ENCODE peak calls at places on chromosomes 4 and X, in six cellular contexts. One of them, this sample, is unnamed.

GRCh38 chr4:149518471-149518870 is 297.2 kb downstream of the IQCM start:
- DNase-seq in transverse colon: no peak
- DNase-seq in astrocyte: peak; percentile 25
- DNase-seq in left ventricle myocardium inferior: no peak
- DNase-seq in endodermal cell: no peak
- DNase-seq in suprapubic skin: no peak
- DNase-seq in this sample: no peak

GRCh38 chrX:63350551-63350950 is 581 bp downstream of the SPIN4 start:
- DNase-seq in transverse colon: peak; percentile 36
- DNase-seq in astrocyte: peak; percentile 4
- DNase-seq in left ventricle myocardium inferior: no peak
- DNase-seq in endodermal cell: peak; percentile 66
- DNase-seq in suprapubic skin: no peak
- DNase-seq in this sample: peak; percentile 35

GRCh38 chrX:133323450-133323849 is 91.8 kb downstream of the GPC4 start:
- DNase-seq in transverse colon: no peak
- DNase-seq in astrocyte: no peak
- DNase-seq in left ventricle myocardium inferior: no peak
- DNase-seq in endodermal cell: no peak
- DNase-seq in suprapubic skin: no peak
- DNase-seq in this sample: no peak

GRCh38 chrX:10485331-10485730 is 135.1 kb downstream of the MID1 start:
- DNase-seq in transverse colon: no peak
- DNase-seq in astrocyte: no peak
- DNase-seq in left ventricle myocardium inferior: no peak
- DNase-seq in endodermal cell: no peak
- DNase-seq in suprapubic skin: no peak
- DNase-seq in this sample: no peak

GRCh38 chr4:79865253-79865652 is 207.8 kb downstream of the ANTXR2 start:
- DNase-seq in transverse colon: no peak
- DNase-seq in astrocyte: peak; percentile 86
- DNase-seq in left ventricle myocardium inferior: no peak
- DNase-seq in endodermal cell: no peak
- DNase-seq in suprapubic skin: no peak
- DNase-seq in this sample: no peak

GRCh38 chrX:74536142-74537010 is 78.0 kb downstream of the RLIM start:
- DNase-seq in transverse colon: peak; percentile 78
- DNase-seq in astrocyte: peak; percentile 85
- DNase-seq in left ventricle myocardium inferior: peak; percentile 85
- DNase-seq in endodermal cell: peak; percentile 82
- DNase-seq in suprapubic skin: peak; percentile 90
- DNase-seq in this sample: peak; percentile 53

GRCh38 chr4:164345756-164346155 is 408.2 kb upstream of the SMIM31 start:
- DNase-seq in transverse colon: no peak
- DNase-seq in astrocyte: peak; percentile 21
- DNase-seq in left ventricle myocardium inferior: no peak
- DNase-seq in endodermal cell: no peak
- DNase-seq in suprapubic skin: no peak
- DNase-seq in this sample: no peak

GRCh38 chrX:52031371-52031770 is 37.6 kb downstream of the MAGED4B start:
- DNase-seq in transverse colon: no peak
- DNase-seq in astrocyte: no peak
- DNase-seq in left ventricle myocardium inferior: no peak
- DNase-seq in endodermal cell: no peak
- DNase-seq in suprapubic skin: no peak
- DNase-seq in this sample: no peak

GRCh38 chr4:39942507-39942906 is 35.2 kb downstream of the PDS5A start:
- DNase-seq in transverse colon: no peak
- DNase-seq in astrocyte: no peak
- DNase-seq in left ventricle myocardium inferior: no peak
- DNase-seq in endodermal cell: no peak
- DNase-seq in suprapubic skin: no peak
- DNase-seq in this sample: no peak

GRCh38 chrX:136768469-136769084 is 12.2 kb downstream of the ARHGEF6 start:
- DNase-seq in transverse colon: peak; percentile 37
- DNase-seq in astrocyte: peak; percentile 91
- DNase-seq in left ventricle myocardium inferior: peak; percentile 22
- DNase-seq in endodermal cell: peak; percentile 63
- DNase-seq in suprapubic skin: peak; percentile 68
- DNase-seq in this sample: no peak

GRCh38 chr4:89838005-89838404 is 1.0 kb upstream of the SNCA start:
- DNase-seq in transverse colon: no peak
- DNase-seq in astrocyte: no peak
- DNase-seq in left ventricle myocardium inferior: no peak
- DNase-seq in endodermal cell: peak; percentile 66
- DNase-seq in suprapubic skin: no peak
- DNase-seq in this sample: no peak

GRCh38 chr4:89316931-89317366 is 9.3 kb upstream of the GPRIN3 start:
- DNase-seq in transverse colon: no peak
- DNase-seq in astrocyte: peak; percentile 65
- DNase-seq in left ventricle myocardium inferior: no peak
- DNase-seq in endodermal cell: no peak
- DNase-seq in suprapubic skin: no peak
- DNase-seq in this sample: no peak

GRCh38 chrX:17496407-17496806 is 121.4 kb downstream of the NHS start:
- DNase-seq in transverse colon: no peak
- DNase-seq in astrocyte: no peak
- DNase-seq in left ventricle myocardium inferior: no peak
- DNase-seq in endodermal cell: no peak
- DNase-seq in suprapubic skin: no peak
- DNase-seq in this sample: no peak

GRCh38 chrX:30620980-30621716 is 32.1 kb upstream of the GK start:
- DNase-seq in transverse colon: no peak
- DNase-seq in astrocyte: peak; percentile 86
- DNase-seq in left ventricle myocardium inferior: no peak
- DNase-seq in endodermal cell: no peak
- DNase-seq in suprapubic skin: no peak
- DNase-seq in this sample: no peak

GRCh38 chr4:139633661-139634060 is 32.0 kb upstream of the MGST2 start:
- DNase-seq in transverse colon: peak; percentile 17
- DNase-seq in astrocyte: no peak
- DNase-seq in left ventricle myocardium inferior: peak; percentile 21
- DNase-seq in endodermal cell: peak; percentile 83
- DNase-seq in suprapubic skin: no peak
- DNase-seq in this sample: peak; percentile 59

GRCh38 chrX:109199726-109200125 is 282.2 kb downstream of the GUCY2F start:
- DNase-seq in transverse colon: no peak
- DNase-seq in astrocyte: peak; percentile 15
- DNase-seq in left ventricle myocardium inferior: no peak
- DNase-seq in endodermal cell: no peak
- DNase-seq in suprapubic skin: no peak
- DNase-seq in this sample: no peak

GRCh38 chr4:911871-912490 is 20.1 kb downstream of the GAK start:
- DNase-seq in transverse colon: peak; percentile 22
- DNase-seq in astrocyte: no peak
- DNase-seq in left ventricle myocardium inferior: no peak
- DNase-seq in endodermal cell: no peak
- DNase-seq in suprapubic skin: no peak
- DNase-seq in this sample: no peak

GRCh38 chr4:112231779-112232713 is at the start of gene AP1AR:
- DNase-seq in transverse colon: peak; percentile 89
- DNase-seq in astrocyte: peak; percentile 46
- DNase-seq in left ventricle myocardium inferior: peak; percentile 84
- DNase-seq in endodermal cell: peak; percentile 95
- DNase-seq in suprapubic skin: peak; percentile 92
- DNase-seq in this sample: peak; percentile 88

GRCh38 chrX:41737065-41737464 is 13.1 kb downstream of the GPR82 start:
- DNase-seq in transverse colon: no peak
- DNase-seq in astrocyte: no peak
- DNase-seq in left ventricle myocardium inferior: no peak
- DNase-seq in endodermal cell: no peak
- DNase-seq in suprapubic skin: no peak
- DNase-seq in this sample: no peak

GRCh38 chrX:69424161-69424560 is 80.0 kb upstream of the NALF2 start:
- DNase-seq in transverse colon: no peak
- DNase-seq in astrocyte: no peak
- DNase-seq in left ventricle myocardium inferior: no peak
- DNase-seq in endodermal cell: peak; percentile 49
- DNase-seq in suprapubic skin: no peak
- DNase-seq in this sample: no peak

GRCh38 chrX:105658136-105658535 is 164.2 kb upstream of the NRK start:
- DNase-seq in transverse colon: no peak
- DNase-seq in astrocyte: peak; percentile 4
- DNase-seq in left ventricle myocardium inferior: no peak
- DNase-seq in endodermal cell: no peak
- DNase-seq in suprapubic skin: no peak
- DNase-seq in this sample: no peak

DNA sequence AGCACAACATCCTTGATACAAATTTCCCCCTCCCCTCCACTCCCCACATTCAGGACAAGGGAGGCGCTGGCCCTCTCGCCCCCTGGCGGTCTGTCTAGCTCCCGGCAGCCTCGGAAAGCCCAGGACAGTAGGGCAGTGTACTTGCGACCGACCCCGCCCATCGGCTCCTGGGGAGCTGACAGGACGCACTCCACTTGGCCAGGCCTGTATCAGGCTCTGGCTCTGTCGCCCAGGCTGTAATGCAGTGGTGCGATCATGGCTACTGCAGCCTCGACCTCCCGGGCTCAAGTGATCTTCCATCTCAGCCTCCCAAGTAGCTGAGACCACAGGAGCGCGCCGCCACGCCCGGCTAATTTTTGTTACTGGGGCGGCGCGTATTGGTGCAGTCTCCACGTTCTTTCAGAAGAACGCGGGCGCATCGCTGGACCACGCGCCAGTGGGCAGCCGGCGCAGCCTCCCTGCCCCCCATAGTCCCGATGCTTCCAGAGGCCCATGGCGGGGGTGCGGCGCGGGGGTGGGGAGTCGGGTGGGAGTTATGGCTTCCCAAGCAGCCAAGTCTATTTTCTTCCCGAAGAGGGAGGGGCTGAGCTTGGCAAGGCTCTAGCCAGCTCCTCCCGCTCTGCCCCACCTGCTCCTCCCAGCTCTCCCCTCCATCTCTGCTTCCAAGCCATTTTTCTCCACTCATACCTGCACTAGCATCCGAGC is 7.8 kb upstream of the AKAP14 start:
- DNase-seq in transverse colon: peak; percentile 73
- DNase-seq in astrocyte: peak; percentile 30
- DNase-seq in left ventricle myocardium inferior: peak; percentile 62
- DNase-seq in endodermal cell: peak; percentile 94
- DNase-seq in suprapubic skin: peak; percentile 74
- DNase-seq in this sample: peak; percentile 86
- H3K4me3 ChIP-seq in transverse colon: no peak overlapping the region
- H3K4me3 ChIP-seq in astrocyte: peak overlapping the region; percentile 37
- H3K4me3 ChIP-seq in left ventricle myocardium inferior: peak overlapping the region; percentile 56
- H3K4me3 ChIP-seq in endodermal cell: peak overlapping the region; percentile 58
- H3K4me3 ChIP-seq in suprapubic skin: peak overlapping the region; percentile 32
- H3K4me3 ChIP-seq in this sample: peak overlapping the region; percentile 47

DNA sequence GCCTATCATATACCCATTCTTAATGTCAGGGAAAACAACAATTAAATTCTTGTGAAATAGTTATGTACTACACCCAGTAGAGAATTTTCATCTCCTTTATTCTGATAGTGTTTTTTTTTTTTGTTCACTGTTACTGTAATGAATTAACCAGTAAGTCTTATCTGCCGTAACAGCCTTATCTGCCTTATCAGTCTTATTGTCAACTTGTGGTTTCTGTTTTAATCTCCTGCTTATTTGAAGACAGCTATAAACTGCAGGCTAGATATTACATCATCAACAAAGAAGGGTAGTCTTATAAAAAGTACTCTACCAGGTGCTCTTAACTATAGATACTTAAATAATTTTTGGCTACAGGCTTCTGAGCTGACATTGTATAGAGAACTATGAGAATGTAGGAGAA is 79.5 kb downstream of the MAGEB5 start:
- DNase-seq in transverse colon: no peak
- DNase-seq in astrocyte: no peak
- DNase-seq in left ventricle myocardium inferior: no peak
- DNase-seq in endodermal cell: no peak
- DNase-seq in suprapubic skin: no peak
- DNase-seq in this sample: no peak
- H3K27me3 ChIP-seq in transverse colon: no peaks in the 10 kb centered on the region
- H3K27me3 ChIP-seq in astrocyte: no peaks in the 10 kb centered on the region
- H3K27me3 ChIP-seq in left ventricle myocardium inferior: no peaks in the 10 kb centered on the region
- H3K27me3 ChIP-seq in endodermal cell: no peaks in the 10 kb centered on the region
- H3K27me3 ChIP-seq in suprapubic skin: no peaks in the 10 kb centered on the region
- H3K27me3 ChIP-seq in this sample: no peaks in the 10 kb centered on the region

DNA sequence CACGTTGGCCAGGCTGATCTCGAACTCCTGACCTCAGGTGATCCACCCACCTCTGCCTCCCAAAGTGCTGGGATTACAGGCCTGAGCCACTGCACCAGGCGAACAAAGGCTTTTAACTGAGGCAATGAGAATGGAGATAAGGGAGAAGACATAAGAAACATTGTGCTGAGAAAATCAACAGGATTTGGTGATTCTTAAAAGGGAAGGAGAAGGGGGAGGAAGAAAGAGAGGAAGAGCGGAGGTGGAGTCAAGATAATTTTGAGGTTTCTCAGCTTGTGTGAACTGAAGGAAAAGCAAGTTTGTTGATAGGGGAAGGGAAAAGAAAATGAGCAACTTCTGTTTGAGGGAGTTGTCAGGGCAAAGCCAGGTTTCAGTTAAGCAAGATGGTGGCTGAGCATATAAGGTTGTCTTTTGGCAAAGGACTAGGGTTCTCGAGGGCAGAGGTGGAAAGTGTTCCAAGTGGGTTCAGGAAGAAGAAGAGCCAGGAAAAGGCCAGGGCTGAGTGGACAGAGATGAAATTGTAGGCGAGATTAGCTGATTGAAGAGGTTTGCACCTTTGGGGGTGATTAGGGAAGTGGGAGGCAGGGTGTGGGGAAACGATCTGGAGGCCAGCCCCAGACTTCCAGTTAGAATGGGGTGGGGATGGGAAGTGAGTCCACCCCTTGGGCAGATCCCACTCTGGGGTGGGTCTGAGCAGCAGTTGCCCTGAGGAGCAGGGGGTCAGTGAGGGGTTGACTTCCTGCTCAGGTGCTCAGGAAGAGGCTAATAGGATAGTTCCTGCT is 7.8 kb downstream of the DOCK11 start:
- DNase-seq in transverse colon: no peak
- DNase-seq in astrocyte: no peak
- DNase-seq in left ventricle myocardium inferior: no peak
- DNase-seq in endodermal cell: no peak
- DNase-seq in suprapubic skin: no peak
- DNase-seq in this sample: no peak
- H3K4me1 ChIP-seq in transverse colon: no peaks in the 10 kb centered on the region
- H3K4me1 ChIP-seq in astrocyte: no peaks in the 10 kb centered on the region
- H3K4me1 ChIP-seq in left ventricle myocardium inferior: no peaks in the 10 kb centered on the region
- H3K4me1 ChIP-seq in endodermal cell: no peaks in the 10 kb centered on the region
- H3K4me1 ChIP-seq in suprapubic skin: peaks cover 4% of the 10 kb centered on the region
- H3K4me1 ChIP-seq in this sample: no peaks in the 10 kb centered on the region

GRCh38 chrX:55624403-55624802 is 1.2 kb downstream of the FOXR2 start:
- DNase-seq in transverse colon: no peak
- DNase-seq in astrocyte: no peak
- DNase-seq in left ventricle myocardium inferior: no peak
- DNase-seq in endodermal cell: no peak
- DNase-seq in suprapubic skin: no peak
- DNase-seq in this sample: no peak

GRCh38 chrX:55623100-55623499 is at the start of gene FOXR2:
- DNase-seq in transverse colon: no peak
- DNase-seq in astrocyte: no peak
- DNase-seq in left ventricle myocardium inferior: no peak
- DNase-seq in endodermal cell: no peak
- DNase-seq in suprapubic skin: no peak
- DNase-seq in this sample: no peak

DNA sequence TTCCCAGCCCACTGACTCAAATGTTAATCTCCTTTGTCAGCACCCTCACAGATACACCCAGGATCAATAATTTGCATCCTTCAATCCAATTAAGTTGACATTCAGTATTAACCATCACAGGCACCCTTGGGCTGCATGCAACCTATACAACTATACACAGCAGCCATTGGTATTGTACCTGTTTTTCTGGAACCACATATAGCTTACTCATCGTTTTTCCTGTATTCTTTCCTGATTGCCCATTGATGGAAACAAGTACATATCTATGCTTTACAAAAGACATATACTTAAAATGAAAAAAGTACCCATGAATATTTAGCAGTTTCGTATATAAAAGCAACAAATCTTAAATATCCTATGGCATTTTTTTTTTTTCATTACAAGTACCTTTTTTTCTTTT is 3.7 kb upstream of the FOXR2 start:
- DNase-seq in transverse colon: no peak
- DNase-seq in astrocyte: no peak
- DNase-seq in left ventricle myocardium inferior: no peak
- DNase-seq in endodermal cell: no peak
- DNase-seq in suprapubic skin: no peak
- DNase-seq in this sample: no peak
- H3K4me3 ChIP-seq in transverse colon: no peak overlapping the region
- H3K4me3 ChIP-seq in astrocyte: no peak overlapping the region
- H3K4me3 ChIP-seq in left ventricle myocardium inferior: no peak overlapping the region
- H3K4me3 ChIP-seq in endodermal cell: no peak overlapping the region
- H3K4me3 ChIP-seq in suprapubic skin: no peak overlapping the region
- H3K4me3 ChIP-seq in this sample: no peak overlapping the region

This sample was measured in Caco-2.